ENCODE peak calls at places on chromosomes 16 and 17, in eight cellular contexts. O, P, A, E, T, U, V and G are unnamed samples.

GRCh38 chr16:84351630-84352029 is 16.7 kb upstream of the ATP2C2 start:
- DNase-seq in O (no peak), V (no peak), A (no peak), U (no peak), P (no peak), E (no peak), T (no peak), G (no peak)

GRCh38 chr16:354286-354881 is 1.9 kb upstream of the AXIN1 start:
- DNase-seq in T (no peak), V (no peak), A (no peak), O (no peak), U (no peak), P (no peak), E (no peak), G (no peak)

GRCh38 chr16:49010879-49011278 is 270.8 kb downstream of the CBLN1 start:
- DNase-seq in U (no peak), T (no peak), V (no peak), O (no peak), P (no peak), E (no peak), A (no peak), G (no peak)

GRCh38 chr16:48833461-48833860 is 223.5 kb upstream of the N4BP1 start:
- DNase-seq in V (no peak), A (no peak), E (no peak), U (no peak), O (no peak), P (no peak), T (no peak), G (no peak)

GRCh38 chr16:3459401-3460090 is 16.1 kb downstream of the NAA60 start:
- DNase-seq in U (peak), V (no peak), T (no peak), A (no peak), E (peak), P (peak), O (no peak), G (no peak)

GRCh38 chr16:68548947-68549346 is 9.9 kb downstream of the ZFP90 start:
- DNase-seq in A (no peak), P (no peak), U (no peak), O (no peak), E (no peak), T (no peak), V (no peak), G (peak)

GRCh38 chr17:29442451-29442850 is 52.3 kb downstream of the TAOK1 start:
- DNase-seq in P (no peak), E (no peak), T (no peak), A (no peak), O (no peak), U (no peak), V (no peak), G (no peak)

GRCh38 chr16:11248133-11248532 is 7.9 kb downstream of the SOCS1 start:
- DNase-seq in V (no peak), A (no peak), E (no peak), U (no peak), T (no peak), P (peak), O (no peak), G (no peak)

GRCh38 chr16:10992112-10992511 is 47.7 kb downstream of the CLEC16A start:
- DNase-seq in U (peak), E (peak), P (no peak), O (no peak), A (no peak), V (no peak), T (no peak), G (no peak)

GRCh38 chr16:68324780-68325357 is 14.1 kb downstream of the PRMT7 start:
- DNase-seq in A (no peak), E (no peak), T (no peak), U (no peak), O (no peak), P (no peak), V (no peak), G (no peak)

GRCh38 chr16:69830146-69830533 is 68.0 kb downstream of the WWP2 start:
- DNase-seq in U (no peak), A (no peak), O (no peak), T (no peak), P (no peak), V (no peak), E (no peak), G (no peak)

GRCh38 chr17:74157366-74157765 is 46.1 kb upstream of the RPL38 start:
- DNase-seq in V (no peak), U (no peak), P (no peak), O (no peak), E (no peak), T (no peak), A (no peak), G (no peak)